ENCODE peak calls at places on chromosomes 7 and 10, in eight cellular contexts. M is right atrium auricular region; K is Ammon's horn; P is astrocyte of the cerebellum; B is dermis microvascular lymphatic vessel endothelial cell; D is prostate gland; A is HuH-7.5; U is stimulated activated CD8-positive, alpha-beta memory T cell treated with anti-CD3 and anti-CD28 coated beads, Interleukin-4, amount 100 ng/mL, for 1 hour. Z is an unnamed sample.

GRCh38 chr10:60978287-60979115 is 34.5 kb upstream of the RHOBTB1 start:
- DNase-seq in M (no peak), K (peak), P (no peak), B (peak), D (no peak), A (no peak), U (no peak), Z (no peak)

GRCh38 chr10:58555930-58556311 is 43.2 kb downstream of the BICC1 start:
- DNase-seq in M (no peak), K (no peak), P (no peak), B (no peak), D (no peak), A (no peak), U (no peak), Z (no peak)

GRCh38 chr7:135147899-135148721 is at the start of gene TMEM140:
- DNase-seq in M (no peak), K (peak), P (no peak), B (peak), D (peak), A (no peak), U (no peak), Z (no peak)

GRCh38 chr10:5038703-5039102 is 35.0 kb upstream of the AKR1C2 start:
- DNase-seq in M (no peak), K (no peak), P (no peak), B (no peak), D (no peak), A (no peak), U (no peak), Z (no peak)

GRCh38 chr7:41630741-41631140 is 72.1 kb downstream of the INHBA start:
- DNase-seq in M (no peak), K (no peak), P (no peak), B (peak), D (no peak), A (no peak), U (no peak), Z (no peak)

GRCh38 chr7:157397751-157398691 is 61.2 kb downstream of the DNAJB6 start:
- DNase-seq in M (peak), K (peak), P (no peak), B (peak), D (no peak), A (peak), U (no peak), Z (peak)

GRCh38 chr7:82327898-82328297 is 115.7 kb downstream of the CACNA2D1 start:
- DNase-seq in M (no peak), K (no peak), P (no peak), B (no peak), D (no peak), A (no peak), U (no peak), Z (no peak)

GRCh38 chr10:75272896-75273295 is 37.1 kb upstream of the COMTD1 start:
- DNase-seq in M (no peak), K (no peak), P (no peak), B (no peak), D (no peak), A (no peak), U (no peak), Z (no peak)